ENCODE peak calls at places on chromosome 11, in five cellular contexts. V is spleen, T is HL-60, C is heart left ventricle, Z is H9. O is an unnamed sample.

GRCh38 chr11:73647459-73648100 is 1.2 kb downstream of the PLEKHB1 start:
- DNase-seq in V (peak), T (peak), C (peak), Z (peak), O (no peak)

GRCh38 chr11:95849087-95849825 is 59.0 kb downstream of the CEP57 start:
- DNase-seq in V (no peak), T (peak), C (peak), Z (peak), O (no peak)

GRCh38 chr11:74024630-74025029 is 15.7 kb upstream of the UCP3 start:
- DNase-seq in V (no peak), T (no peak), C (no peak), Z (no peak), O (no peak)

GRCh38 chr11:12626616-12627015 is 47.6 kb upstream of the TEAD1 start:
- DNase-seq in V (no peak), T (no peak), C (no peak), Z (no peak), O (no peak)

GRCh38 chr11:118373263-118373662 is 13.9 kb downstream of the UBE4A start:
- DNase-seq in V (no peak), T (no peak), C (no peak), Z (no peak), O (no peak)

GRCh38 chr11:87031433-87032170 is 6.1 kb upstream of the TMEM135 start:
- DNase-seq in V (no peak), T (no peak), C (no peak), Z (no peak), O (no peak)

GRCh38 chr11:116930177-116930576 is 92.8 kb upstream of the APOA1 start:
- DNase-seq in V (peak), T (peak), C (peak), Z (no peak), O (no peak)

GRCh38 chr11:36077886-36078685 is 134.2 kb downstream of the LDLRAD3 start:
- DNase-seq in V (no peak), T (no peak), C (no peak), Z (no peak), O (no peak)

GRCh38 chr11:61773826-61774225 is 18.6 kb downstream of the TMEM258 start:
- DNase-seq in V (no peak), T (no peak), C (no peak), Z (no peak), O (no peak)

GRCh38 chr11:15829312-15829711 is 527.0 kb downstream of the SOX6 start:
- DNase-seq in V (no peak), T (no peak), C (no peak), Z (no peak), O (no peak)

GRCh38 chr11:5713695-5714094 is 22.6 kb upstream of the OR56B1 start:
- DNase-seq in V (no peak), T (no peak), C (no peak), Z (no peak), O (no peak)

GRCh38 chr11:111977141-111978027 is 40.2 kb downstream of the DIXDC1 start:
- DNase-seq in V (peak), T (no peak), C (peak), Z (peak), O (no peak)

GRCh38 chr11:89521294-89521693 is 30.1 kb upstream of the NOX4 start:
- DNase-seq in V (no peak), T (no peak), C (no peak), Z (no peak), O (no peak)

GRCh38 chr11:128343870-128344269 is 243.5 kb downstream of the ETS1 start:
- DNase-seq in V (no peak), T (no peak), C (no peak), Z (no peak), O (no peak)

GRCh38 chr11:133934599-133935550 is 21.9 kb downstream of the IGSF9B start:
- DNase-seq in V (peak), T (no peak), C (peak), Z (no peak), O (peak)

GRCh38 chr11:7165911-7166310 is 77.1 kb downstream of the RBMXL2 start:
- DNase-seq in V (no peak), T (no peak), C (no peak), Z (no peak), O (no peak)

GRCh38 chr11:125338886-125339811 is 156.9 kb downstream of the FEZ1 start:
- DNase-seq in V (peak), T (no peak), C (peak), Z (no peak), O (no peak)

GRCh38 chr11:102850973-102851745 is 7.8 kb upstream of the MMP3 start:
- DNase-seq in V (no peak), T (no peak), C (no peak), Z (no peak), O (peak)

GRCh38 chr11:70423523-70424505 is 25.5 kb downstream of the CTTN start:
- DNase-seq in V (no peak), T (peak), C (no peak), Z (no peak), O (no peak)

GRCh38 chr11:88340366-88340930 is 2.9 kb upstream of the CTSC start:
- DNase-seq in V (no peak), T (no peak), C (no peak), Z (no peak), O (no peak)

GRCh38 chr11:132402056-132402684 is 1031.8 kb downstream of the NTM start:
- DNase-seq in V (no peak), T (peak), C (peak), Z (peak), O (no peak)

GRCh38 chr11:223026-223789 is 12.9 kb downstream of the SIRT3 start:
- DNase-seq in V (no peak), T (no peak), C (no peak), Z (no peak), O (no peak)

GRCh38 chr11:41872458-41872857 is 413.0 kb upstream of the LRRC4C start:
- DNase-seq in V (no peak), T (no peak), C (no peak), Z (no peak), O (no peak)

GRCh38 chr11:71342116-71342515 is 89.7 kb upstream of the SHANK2 start:
- DNase-seq in V (peak), T (no peak), C (no peak), Z (no peak), O (peak)

GRCh38 chr11:77198440-77198849 is 70.4 kb downstream of the MYO7A start:
- DNase-seq in V (peak), T (peak), C (no peak), Z (peak), O (no peak)

GRCh38 chr11:75814369-75814685 is 683 bp upstream of the UVRAG start:
- DNase-seq in V (no peak), T (no peak), C (no peak), Z (no peak), O (peak)

GRCh38 chr11:75814686-75815344 is at the start of gene UVRAG:
- DNase-seq in V (peak), T (peak), C (peak), Z (peak), O (peak)

GRCh38 chr11:75813622-75814039 is 1.4 kb upstream of the UVRAG start:
- DNase-seq in V (no peak), T (no peak), C (no peak), Z (no peak), O (peak)

GRCh38 chr11:75816561-75817239 is 1.7 kb downstream of the UVRAG start:
- DNase-seq in V (no peak), T (peak), C (no peak), Z (no peak), O (no peak)

DNA sequence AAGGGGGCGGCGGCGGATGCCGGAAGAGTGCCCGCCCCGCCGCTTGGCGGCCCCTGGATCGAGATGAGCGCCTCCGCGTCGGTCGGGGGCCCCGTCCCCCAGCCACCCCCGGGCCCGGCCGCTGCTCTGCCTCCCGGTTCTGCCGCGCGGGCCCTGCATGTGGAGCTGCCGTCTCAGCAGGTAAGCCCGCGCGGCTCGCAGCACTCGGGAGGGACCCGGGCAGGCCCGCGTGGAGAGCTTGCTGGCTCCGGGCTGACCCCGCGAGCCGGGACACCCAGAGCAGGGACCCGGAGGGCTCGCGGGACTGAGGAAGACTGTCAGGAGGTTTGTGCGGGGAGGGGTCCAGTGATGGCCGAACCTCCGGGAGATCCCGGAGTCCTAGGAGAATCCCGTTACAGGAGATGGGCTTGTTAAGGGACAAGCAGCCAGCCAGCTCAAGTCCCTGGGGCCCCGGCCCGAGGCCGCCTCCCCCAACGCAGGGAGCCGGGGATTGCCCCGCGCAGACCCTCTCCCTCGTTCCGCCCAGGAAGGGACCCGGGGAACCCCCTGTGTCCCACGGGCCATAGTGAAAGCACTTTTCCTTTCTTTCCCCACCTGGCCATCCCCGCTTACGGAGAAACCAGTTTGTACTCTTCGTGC is 454 bp downstream of the UVRAG start:
- DNase-seq in V (peak), T (peak), C (no peak), Z (peak), O (no peak)
- H3K27ac ChIP-seq in V (peak), T (peak), C (peak), Z (no peak), O (peak)

DNA sequence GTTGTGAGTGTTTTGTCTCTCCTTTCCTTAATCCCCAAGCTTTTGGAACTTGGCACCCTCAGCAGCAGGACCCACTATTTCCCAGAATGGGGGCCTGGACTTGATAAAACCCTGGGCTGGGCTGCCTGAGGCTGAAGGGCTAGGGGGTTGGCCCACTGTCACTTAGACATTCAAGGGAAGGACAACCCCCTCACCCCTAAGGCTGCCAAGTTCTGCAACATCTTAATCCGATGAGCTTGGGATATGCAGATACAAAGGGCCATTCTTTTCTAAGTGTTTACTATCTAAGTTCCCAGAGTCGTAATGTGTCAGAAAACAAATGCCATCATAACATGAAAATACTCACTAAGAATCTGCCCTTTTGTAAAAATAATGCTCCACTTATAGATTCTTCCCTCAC is 42.9 kb downstream of the IRAG1 start:
- DNase-seq in V (no peak), T (no peak), C (no peak), Z (no peak), O (no peak)
- H3K27ac ChIP-seq in V (no peak), T (no peak), C (no peak), Z (no peak), O (no peak)

GRCh38 chr11:63879598-63879997 is 37.4 kb downstream of the RCOR2 start:
- DNase-seq in V (no peak), T (no peak), C (no peak), Z (no peak), O (no peak)
- H3K27ac ChIP-seq in V (no peak), T (no peak), C (no peak), Z (no peak), O (no peak)

DNA sequence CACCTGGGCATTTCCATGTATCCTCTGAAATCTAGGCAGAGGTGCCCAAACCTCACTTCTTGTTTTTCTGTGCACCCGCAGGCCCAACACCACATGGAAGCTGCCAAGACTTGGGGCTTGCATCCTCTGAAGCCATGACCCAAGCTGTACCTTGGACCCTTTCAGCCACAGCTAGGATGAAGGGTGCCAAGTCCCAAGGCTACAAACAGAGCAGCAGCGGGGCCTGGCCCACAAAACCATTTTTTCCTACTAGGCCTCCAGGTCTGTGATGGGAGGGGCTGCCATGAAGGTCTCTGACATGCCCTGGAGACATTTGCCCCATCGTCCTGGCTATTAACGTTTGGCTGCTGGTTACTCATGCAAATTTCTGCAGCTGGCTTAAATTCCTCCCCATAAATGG is 20.4 kb upstream of the EIF4G2 start:
- DNase-seq in V (no peak), T (no peak), C (no peak), Z (no peak), O (no peak)
- H3K27ac ChIP-seq in V (no peak), T (no peak), C (no peak), Z (no peak), O (no peak)

GRCh38 chr11:1257916-1258315 is 35.0 kb downstream of the MUC5B start:
- DNase-seq in V (peak), T (no peak), C (no peak), Z (no peak), O (no peak)
- H3K27ac ChIP-seq in V (no peak), T (no peak), C (no peak), Z (no peak), O (no peak)

O was measured in epithelial cell of prostate.